ENCODE peak calls at places on chromosomes 13 and 19, in four cellular contexts. One of them, this sample, is unnamed.

GRCh38 chr13:97367427-97367826 is 66.5 kb upstream of the RAP2A start:
- DNase-seq in tibial nerve: no peak
- DNase-seq in right lobe of liver: no peak
- DNase-seq in AG10803: peak; percentile 85
- DNase-seq in this sample: peak; percentile 73

GRCh38 chr13:42574435-42575311 is 721 bp downstream of the TNFSF11 start:
- DNase-seq in tibial nerve: no peak
- DNase-seq in right lobe of liver: no peak
- DNase-seq in AG10803: no peak
- DNase-seq in this sample: peak; percentile 30

GRCh38 chr19:6020166-6020967 is 42.4 kb upstream of the RANBP3 start:
- DNase-seq in tibial nerve: no peak
- DNase-seq in right lobe of liver: no peak
- DNase-seq in AG10803: no peak
- DNase-seq in this sample: peak; percentile 44

GRCh38 chr19:4108767-4109625 is 14.9 kb downstream of the MAP2K2 start:
- DNase-seq in tibial nerve: no peak
- DNase-seq in right lobe of liver: no peak
- DNase-seq in AG10803: no peak
- DNase-seq in this sample: no peak

GRCh38 chr13:100526299-100527030 is 62.1 kb downstream of the GGACT start:
- DNase-seq in tibial nerve: no peak
- DNase-seq in right lobe of liver: no peak
- DNase-seq in AG10803: no peak
- DNase-seq in this sample: no peak

GRCh38 chr13:53338760-53339159 is 310.1 kb downstream of the OLFM4 start:
- DNase-seq in tibial nerve: no peak
- DNase-seq in right lobe of liver: no peak
- DNase-seq in AG10803: no peak
- DNase-seq in this sample: no peak

GRCh38 chr19:3608079-3608641 is 1.5 kb upstream of the TBXA2R start:
- DNase-seq in tibial nerve: no peak
- DNase-seq in right lobe of liver: no peak
- DNase-seq in AG10803: no peak
- DNase-seq in this sample: no peak

GRCh38 chr19:54324071-54324470 is 11.1 kb upstream of the LILRA5 start:
- DNase-seq in tibial nerve: no peak
- DNase-seq in right lobe of liver: no peak
- DNase-seq in AG10803: no peak
- DNase-seq in this sample: no peak

GRCh38 chr19:32336259-32337111 is 8.9 kb upstream of the ZNF507 start:
- DNase-seq in tibial nerve: no peak
- DNase-seq in right lobe of liver: no peak
- DNase-seq in AG10803: peak; percentile 44
- DNase-seq in this sample: peak; percentile 81

GRCh38 chr13:43269037-43269476 is 245.7 kb downstream of the DNAJC15 start:
- DNase-seq in tibial nerve: no peak
- DNase-seq in right lobe of liver: no peak
- DNase-seq in AG10803: peak; percentile 99
- DNase-seq in this sample: peak; percentile 96

GRCh38 chr19:1213391-1214286 is 8.1 kb downstream of the STK11 start:
- DNase-seq in tibial nerve: no peak
- DNase-seq in right lobe of liver: no peak
- DNase-seq in AG10803: peak; percentile 61
- DNase-seq in this sample: peak; percentile 71

GRCh38 chr19:55027472-55028337 is 10.4 kb downstream of the GP6 start:
- DNase-seq in tibial nerve: no peak
- DNase-seq in right lobe of liver: no peak
- DNase-seq in AG10803: no peak
- DNase-seq in this sample: peak; percentile 4

GRCh38 chr13:111853146-111853545 is 213.8 kb upstream of the SOX1 start:
- DNase-seq in tibial nerve: no peak
- DNase-seq in right lobe of liver: no peak
- DNase-seq in AG10803: no peak
- DNase-seq in this sample: no peak

GRCh38 chr13:110828705-110829104 is 86.2 kb downstream of the ANKRD10 start:
- DNase-seq in tibial nerve: no peak
- DNase-seq in right lobe of liver: no peak
- DNase-seq in AG10803: no peak
- DNase-seq in this sample: no peak

GRCh38 chr13:27789495-27790303 is 2.6 kb upstream of the GSX1 start:
- DNase-seq in tibial nerve: no peak
- DNase-seq in right lobe of liver: no peak
- DNase-seq in AG10803: no peak
- DNase-seq in this sample: no peak

GRCh38 chr13:102197193-102197592 is 204.7 kb downstream of the FGF14 start:
- DNase-seq in tibial nerve: no peak
- DNase-seq in right lobe of liver: no peak
- DNase-seq in AG10803: no peak
- DNase-seq in this sample: peak; percentile 64

GRCh38 chr19:34960103-34960805 is 3.8 kb downstream of the ZNF792 start:
- DNase-seq in tibial nerve: no peak
- DNase-seq in right lobe of liver: no peak
- DNase-seq in AG10803: peak; percentile 75
- DNase-seq in this sample: peak; percentile 51

GRCh38 chr13:21676611-21677021 is 5.7 kb downstream of the FGF9 start:
- DNase-seq in tibial nerve: no peak
- DNase-seq in right lobe of liver: no peak
- DNase-seq in AG10803: no peak
- DNase-seq in this sample: no peak

GRCh38 chr19:45160870-45161714 is at the start of gene NKPD1:
- DNase-seq in tibial nerve: no peak
- DNase-seq in right lobe of liver: no peak
- DNase-seq in AG10803: no peak
- DNase-seq in this sample: no peak

GRCh38 chr13:25625361-25625760 is 253.6 kb downstream of the ATP8A2 start:
- DNase-seq in tibial nerve: no peak
- DNase-seq in right lobe of liver: no peak
- DNase-seq in AG10803: no peak
- DNase-seq in this sample: no peak

GRCh38 chr19:33231511-33231910 is 5.9 kb upstream of the SLC7A10 start:
- DNase-seq in tibial nerve: no peak
- DNase-seq in right lobe of liver: no peak
- DNase-seq in AG10803: peak; percentile 79
- DNase-seq in this sample: peak; percentile 60

GRCh38 chr19:37905936-37906867 is at the start of gene WDR87:
- DNase-seq in tibial nerve: no peak
- DNase-seq in right lobe of liver: peak; percentile 51
- DNase-seq in AG10803: peak; percentile 6
- DNase-seq in this sample: peak; percentile 37

GRCh38 chr13:73058432-73058740 is 419 bp upstream of the KLF5 start:
- DNase-seq in tibial nerve: no peak
- DNase-seq in right lobe of liver: no peak
- DNase-seq in AG10803: no peak
- DNase-seq in this sample: no peak

GRCh38 chr13:73060251-73061160 is 1.7 kb downstream of the KLF5 start:
- DNase-seq in tibial nerve: no peak
- DNase-seq in right lobe of liver: no peak
- DNase-seq in AG10803: peak; percentile 79
- DNase-seq in this sample: peak; percentile 55

GRCh38 chr13:73059460-73060250 is 850 bp downstream of the KLF5 start:
- DNase-seq in tibial nerve: no peak
- DNase-seq in right lobe of liver: peak; percentile 72
- DNase-seq in AG10803: peak; percentile 15
- DNase-seq in this sample: peak; percentile 29

GRCh38 chr13:73057284-73058025 is 1.4 kb upstream of the KLF5 start:
- DNase-seq in tibial nerve: no peak
- DNase-seq in right lobe of liver: no peak
- DNase-seq in AG10803: no peak
- DNase-seq in this sample: no peak

GRCh38 chr13:73058741-73059459 is at the start of gene KLF5:
- DNase-seq in tibial nerve: peak; percentile 97
- DNase-seq in right lobe of liver: peak; percentile 97
- DNase-seq in AG10803: peak; percentile 90
- DNase-seq in this sample: peak; percentile 94
- TF ChIP-seq CTCF in tibial nerve: no peak
- TF ChIP-seq CTCF in right lobe of liver: no peak
- TF ChIP-seq CTCF in AG10803: no peak
- TF ChIP-seq CTCF in this sample: no peak

GRCh38 chr19:46180701-46181385 is 32.8 kb downstream of the IGFL2 start:
- DNase-seq in tibial nerve: no peak
- DNase-seq in right lobe of liver: no peak
- DNase-seq in AG10803: peak; percentile 39
- DNase-seq in this sample: no peak
- H3K4me3 ChIP-seq in tibial nerve: no peak overlapping the region
- H3K4me3 ChIP-seq in right lobe of liver: no peak overlapping the region
- H3K4me3 ChIP-seq in AG10803: no peak overlapping the region
- H3K4me3 ChIP-seq in this sample: no peak overlapping the region

GRCh38 chr19:43809762-43810696 is 7.8 kb upstream of the LYPD5 start:
- DNase-seq in tibial nerve: no peak
- DNase-seq in right lobe of liver: no peak
- DNase-seq in AG10803: peak; percentile 67
- DNase-seq in this sample: peak; percentile 85
- TF ChIP-seq CTCF in tibial nerve: peak; percentile 39
- TF ChIP-seq CTCF in right lobe of liver: peak; percentile 25
- TF ChIP-seq CTCF in AG10803: peak; percentile 67
- TF ChIP-seq CTCF in this sample: peak; percentile 62

GRCh38 chr13:113015826-113016525 is 47.0 kb downstream of the MCF2L start:
- DNase-seq in tibial nerve: no peak
- DNase-seq in right lobe of liver: no peak
- DNase-seq in AG10803: no peak
- DNase-seq in this sample: no peak

GRCh38 chr13:113010510-113010865 is 41.5 kb downstream of the MCF2L start:
- DNase-seq in tibial nerve: no peak
- DNase-seq in right lobe of liver: no peak
- DNase-seq in AG10803: no peak
- DNase-seq in this sample: no peak

GRCh38 chr13:113013878-113014751 is 45.1 kb downstream of the MCF2L start:
- DNase-seq in tibial nerve: no peak
- DNase-seq in right lobe of liver: no peak
- DNase-seq in AG10803: no peak
- DNase-seq in this sample: no peak

GRCh38 chr13:113014752-113015745 is 46.0 kb downstream of the MCF2L start:
- DNase-seq in tibial nerve: no peak
- DNase-seq in right lobe of liver: no peak
- DNase-seq in AG10803: no peak
- DNase-seq in this sample: no peak

DNA sequence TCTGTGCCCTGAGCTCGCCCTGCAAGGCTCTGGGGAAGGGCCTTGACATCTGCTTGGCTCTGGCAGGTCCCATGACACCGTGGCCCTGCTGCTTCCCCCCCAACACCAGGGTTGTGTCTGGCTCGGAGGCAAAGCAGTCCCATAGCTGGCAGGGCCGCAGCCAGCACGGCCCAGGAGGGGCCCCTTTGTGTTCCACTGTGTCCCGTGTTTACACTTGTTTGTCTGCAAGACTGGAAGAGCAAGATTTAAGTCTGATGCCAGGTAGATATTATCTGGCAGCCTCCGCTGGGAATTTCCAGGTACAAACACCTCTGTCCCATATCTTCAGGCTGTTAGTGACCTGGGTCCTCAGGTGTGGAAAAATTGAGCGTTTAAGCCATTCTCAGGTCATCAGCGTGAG is 44.3 kb downstream of the MCF2L start:
- DNase-seq in tibial nerve: no peak
- DNase-seq in right lobe of liver: no peak
- DNase-seq in AG10803: no peak
- DNase-seq in this sample: no peak
- H3K4me3 ChIP-seq in tibial nerve: no peak overlapping the region
- H3K4me3 ChIP-seq in right lobe of liver: no peak overlapping the region
- H3K4me3 ChIP-seq in AG10803: no peak overlapping the region
- H3K4me3 ChIP-seq in this sample: no peak overlapping the region

GRCh38 chr19:18291019-18291524 is 9.7 kb upstream of the JUND start:
- DNase-seq in tibial nerve: no peak
- DNase-seq in right lobe of liver: peak; percentile 63
- DNase-seq in AG10803: no peak
- DNase-seq in this sample: no peak

GRCh38 chr19:18289471-18290066 is 8.1 kb upstream of the JUND start:
- DNase-seq in tibial nerve: no peak
- DNase-seq in right lobe of liver: no peak
- DNase-seq in AG10803: no peak
- DNase-seq in this sample: no peak

GRCh38 chr19:18286973-18287635 is 5.7 kb upstream of the JUND start:
- DNase-seq in tibial nerve: no peak
- DNase-seq in right lobe of liver: no peak
- DNase-seq in AG10803: no peak
- DNase-seq in this sample: no peak

GRCh38 chr19:18290250-18291018 is 9.0 kb upstream of the JUND start:
- DNase-seq in tibial nerve: no peak
- DNase-seq in right lobe of liver: peak; percentile 48
- DNase-seq in AG10803: no peak
- DNase-seq in this sample: no peak

DNA sequence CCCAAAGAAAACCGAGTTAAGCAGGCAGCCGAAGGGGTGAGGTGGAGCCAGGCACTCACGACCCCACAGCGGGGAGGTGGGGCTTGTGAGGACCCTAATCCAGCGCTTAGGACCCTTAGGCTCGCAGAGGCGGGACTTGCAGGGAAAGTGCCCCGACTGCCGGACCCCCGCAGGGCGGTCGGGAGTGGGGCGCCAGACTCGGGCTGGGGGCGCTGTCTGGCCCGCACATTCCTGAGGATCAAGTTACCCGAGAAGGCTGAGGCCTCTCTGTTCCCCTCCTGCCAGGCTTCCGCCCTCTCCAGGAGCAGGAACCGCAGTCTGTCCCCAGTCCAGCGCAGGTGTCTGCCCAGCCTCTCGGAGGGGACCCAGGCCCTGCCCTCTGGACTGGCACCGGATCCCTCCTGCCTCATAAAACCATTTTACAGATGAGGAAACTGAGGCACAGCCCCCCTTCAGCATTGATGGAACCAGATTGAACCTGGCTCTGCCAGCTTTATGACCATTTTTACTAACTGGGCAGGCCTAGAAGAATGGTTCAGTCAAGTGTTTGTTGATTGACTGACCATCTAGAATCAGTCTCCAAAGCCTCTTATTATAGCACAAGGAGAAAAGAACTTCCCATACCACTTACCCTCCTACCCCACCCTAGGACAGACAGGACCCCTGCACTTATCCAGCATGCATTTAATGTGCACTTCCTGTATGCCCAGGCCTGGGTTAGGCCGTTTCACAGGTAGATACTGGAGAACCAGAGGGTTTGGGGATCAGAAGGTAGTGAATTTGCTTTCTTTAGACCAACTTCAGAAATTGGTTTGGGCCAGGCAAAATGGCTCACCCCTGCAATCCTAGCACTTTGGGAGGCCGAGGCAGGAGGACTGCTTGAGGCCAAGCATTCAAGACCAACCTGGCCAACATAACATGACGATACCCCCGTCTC is 6.7 kb upstream of the JUND start:
- DNase-seq in tibial nerve: no peak
- DNase-seq in right lobe of liver: no peak
- DNase-seq in AG10803: no peak
- DNase-seq in this sample: peak; percentile 78
- TF ChIP-seq CTCF in tibial nerve: no peak
- TF ChIP-seq CTCF in right lobe of liver: no peak
- TF ChIP-seq CTCF in AG10803: no peak
- TF ChIP-seq CTCF in this sample: peak; percentile 39

GRCh38 chr19:40421468-40421778 is 4.4 kb downstream of the SERTAD1 start:
- DNase-seq in tibial nerve: no peak
- DNase-seq in right lobe of liver: no peak
- DNase-seq in AG10803: no peak
- DNase-seq in this sample: no peak
- H3K4me3 ChIP-seq in tibial nerve: peak overlapping the region; percentile 35
- H3K4me3 ChIP-seq in right lobe of liver: peak overlapping the region; percentile 46
- H3K4me3 ChIP-seq in AG10803: peak overlapping the region; percentile 80
- H3K4me3 ChIP-seq in this sample: peak overlapping the region; percentile 74

GRCh38 chr13:50457430-50458393 is 385.8 kb downstream of the DLEU7 start:
- DNase-seq in tibial nerve: no peak
- DNase-seq in right lobe of liver: no peak
- DNase-seq in AG10803: no peak
- DNase-seq in this sample: no peak
- TF ChIP-seq CTCF in tibial nerve: no peak
- TF ChIP-seq CTCF in right lobe of liver: no peak
- TF ChIP-seq CTCF in AG10803: no peak
- TF ChIP-seq CTCF in this sample: no peak

GRCh38 chr19:46718157-46718933 is 1.4 kb upstream of the PRKD2 start:
- DNase-seq in tibial nerve: no peak
- DNase-seq in right lobe of liver: no peak
- DNase-seq in AG10803: no peak
- DNase-seq in this sample: peak; percentile 49
- H3K4me3 ChIP-seq in tibial nerve: no peak overlapping the region
- H3K4me3 ChIP-seq in right lobe of liver: no peak overlapping the region
- H3K4me3 ChIP-seq in AG10803: no peak overlapping the region
- H3K4me3 ChIP-seq in this sample: no peak overlapping the region

This sample was measured in choroid plexus epithelial cell.